ENCODE peak calls at places on chromosomes 6 and 20, in five cellular contexts. J, Q, B, F and X are unnamed samples.

GRCh38 chr20:12916699-12917098 is 92.1 kb upstream of the SPTLC3 start:
- DNase-seq in J (no peak), Q (no peak), B (no peak), F (no peak), X (no peak)

GRCh38 chr20:22216984-22217383 is 367.4 kb downstream of the FOXA2 start:
- DNase-seq in J (no peak), Q (no peak), B (no peak), F (no peak), X (no peak)

GRCh38 chr6:5471044-5471443 is 209.7 kb downstream of the FARS2 start:
- DNase-seq in J (peak; percentile 66), Q (peak; percentile 29), B (peak; percentile 58), F (peak; percentile 46), X (peak; percentile 62)

GRCh38 chr20:56391596-56392281 is at the start of gene AURKA:
- DNase-seq in J (no peak), Q (no peak), B (no peak), F (no peak), X (no peak)

GRCh38 chr20:32112862-32113261 is 3.3 kb downstream of the TM9SF4 start:
- DNase-seq in J (no peak), Q (no peak), B (no peak), F (no peak), X (no peak)

GRCh38 chr6:73640179-73640750 is 13.5 kb downstream of the SLC17A5 start:
- DNase-seq in J (no peak), Q (no peak), B (peak; percentile 50), F (no peak), X (no peak)

GRCh38 chr6:7137335-7138106 is 29.8 kb downstream of the RREB1 start:
- DNase-seq in J (peak; percentile 37), Q (no peak), B (peak; percentile 77), F (peak; percentile 57), X (peak; percentile 59)

GRCh38 chr20:49594143-49594928 is 26.4 kb upstream of the PTGIS start:
- DNase-seq in J (peak; percentile 28), Q (peak; percentile 69), B (peak; percentile 87), F (no peak), X (peak; percentile 76)

GRCh38 chr20:571754-572331 is 28.3 kb upstream of the CSNK2A1 start:
- DNase-seq in J (no peak), Q (no peak), B (no peak), F (peak; percentile 52), X (peak; percentile 89)

GRCh38 chr6:13012977-13013680 is 296.6 kb downstream of the PHACTR1 start:
- DNase-seq in J (peak; percentile 18), Q (no peak), B (no peak), F (peak; percentile 19), X (peak; percentile 77)

GRCh38 chr6:34059136-34059731 is 86.7 kb downstream of the GRM4 start:
- DNase-seq in J (no peak), Q (no peak), B (no peak), F (no peak), X (no peak)
- H3K27ac ChIP-seq in J (no peak overlapping the region), Q (no peak overlapping the region), B (no peak overlapping the region), F (no peak overlapping the region), X (no peak overlapping the region)

DNA sequence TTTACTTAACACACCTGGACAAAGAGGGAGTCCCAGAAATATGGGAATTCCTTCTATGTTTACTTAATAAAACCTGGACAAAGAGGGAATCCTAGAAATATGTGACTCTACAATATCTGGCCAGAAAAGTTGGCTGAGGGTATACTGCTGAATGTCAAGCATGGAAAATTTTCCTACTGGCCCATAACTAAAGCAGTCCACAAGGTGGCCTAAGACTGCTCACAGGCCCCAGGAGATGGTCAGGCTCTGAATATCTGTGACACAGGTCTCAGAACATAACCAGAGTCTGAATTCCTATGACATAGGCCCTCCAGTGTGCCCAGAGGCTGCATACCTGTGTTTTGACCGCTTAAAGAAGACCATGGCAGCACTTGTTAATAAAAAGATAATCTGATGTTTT is 578.2 kb upstream of the NRSN1 start:
- DNase-seq in J (no peak), Q (no peak), B (no peak), F (no peak), X (no peak)
- TF ChIP-seq CTCF in J (no peak), Q (no peak), B (no peak), F (no peak), X (peak; percentile 26)

GRCh38 chr6:89311853-89312531 is 3.1 kb downstream of the GABRR2 start:
- DNase-seq in J (peak; percentile 95), Q (no peak), B (peak; percentile 54), F (peak; percentile 48), X (peak; percentile 54)
- H3K27ac ChIP-seq in J (peak overlapping the region; percentile 67), Q (no peak overlapping the region), B (no peak overlapping the region), F (no peak overlapping the region), X (peak overlapping the region; percentile 85)

DNA sequence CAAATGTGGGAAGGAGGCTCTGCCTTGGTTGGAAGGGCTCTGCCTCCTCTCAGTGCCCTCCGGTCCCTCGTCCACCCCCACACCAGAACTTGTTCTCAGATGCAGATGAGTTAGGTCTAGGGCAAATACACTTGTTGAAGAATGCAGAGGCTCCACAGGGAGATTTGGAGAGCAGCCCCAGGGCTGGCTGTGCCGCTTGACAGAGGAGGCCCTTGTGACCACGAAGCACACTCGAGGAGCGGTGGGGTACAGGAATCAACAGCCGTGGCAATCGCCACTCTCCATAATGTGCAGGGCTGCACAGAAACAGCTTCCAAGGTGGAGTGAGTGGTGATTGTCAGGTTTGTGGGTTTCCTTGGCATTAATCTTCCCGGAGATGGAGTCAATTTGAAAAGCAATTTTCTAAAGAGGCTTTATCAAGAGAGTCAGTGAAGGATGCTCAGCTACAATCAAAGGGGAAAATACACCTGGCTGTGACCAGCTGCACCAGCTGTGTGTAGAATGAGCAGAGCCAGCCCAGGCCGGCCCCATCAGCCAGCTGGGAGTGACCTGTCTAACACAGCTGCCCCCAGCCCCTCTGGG is 59.5 kb downstream of the BFSP1 start:
- DNase-seq in J (no peak), Q (no peak), B (no peak), F (no peak), X (no peak)
- TF ChIP-seq CTCF in J (no peak), Q (no peak), B (no peak), F (no peak), X (no peak)